ENCODE peak calls at places on chromosome 16, in five cellular contexts. X, J, B, K and U are unnamed samples.
A peak's percentile ranks its signal among the peaks of the same experiment; 100 is the strongest.

GRCh38 chr16:53816211-53816610 is 112.3 kb downstream of the FTO start:
- DNase-seq in B (no peak), K (no peak), J (no peak), X (no peak), U (no peak)

GRCh38 chr16:4283939-4284338 is 11.1 kb upstream of the TFAP4 start:
- DNase-seq in X (no peak), J (no peak), B (no peak), K (no peak), U (no peak)

GRCh38 chr16:1828645-1829410 is 1.8 kb downstream of the FAHD1 start:
- DNase-seq in K (no peak), X (no peak), J (no peak), B (no peak), U (no peak)

GRCh38 chr16:73047221-73047535 is 750 bp downstream of the ZFHX3 start:
- DNase-seq in X (no peak), K (no peak), J (peak; percentile 20), B (no peak), U (no peak)

GRCh38 chr16:67537636-67538591 is 9.3 kb downstream of the RIPOR1 start:
- DNase-seq in K (peak; percentile 67), J (no peak), X (no peak), B (no peak), U (no peak)

GRCh38 chr16:31093132-31093703 is 1.4 kb downstream of the VKORC1 start:
- DNase-seq in X (no peak), K (no peak), J (no peak), B (no peak), U (no peak)

GRCh38 chr16:10662212-10662611 is 32.5 kb downstream of the TEKT5 start:
- DNase-seq in X (no peak), J (no peak), B (no peak), K (no peak), U (no peak)

GRCh38 chr16:19524356-19524865 is 669 bp downstream of the CCP110 start:
- DNase-seq in X (no peak), B (no peak), J (no peak), K (no peak), U (no peak)

GRCh38 chr16:30985401-30986128 is 558 bp downstream of the HSD3B7 start:
- DNase-seq in X (no peak), B (no peak), K (no peak), J (peak; percentile 48), U (no peak)

GRCh38 chr16:27230562-27230991 is 27.3 kb downstream of the KDM8 start:
- DNase-seq in B (no peak), X (no peak), J (no peak), K (peak; percentile 84), U (no peak)

GRCh38 chr16:67719778-67720144 is 645 bp upstream of the GFOD2 start:
- DNase-seq in X (peak; percentile 12), K (no peak), B (no peak), J (peak; percentile 47), U (peak; percentile 9)

GRCh38 chr16:68000450-68000849 is 1.2 kb upstream of the DPEP2 start:
- DNase-seq in K (peak; percentile 31), X (no peak), J (no peak), B (no peak), U (no peak)

GRCh38 chr16:67647111-67647651 is 2.2 kb downstream of the CARMIL2 start:
- DNase-seq in K (no peak), J (no peak), B (no peak), X (no peak), U (no peak)

GRCh38 chr16:595942-596735 is 6.3 kb downstream of the RAB40C start:
- DNase-seq in K (no peak), B (no peak), X (no peak), J (no peak), U (no peak)

GRCh38 chr16:27239026-27239425 is 29.5 kb downstream of the NSMCE1 start:
- DNase-seq in J (no peak), B (no peak), X (no peak), K (no peak), U (no peak)

GRCh38 chr16:72938426-72939164 is 109.3 kb downstream of the ZFHX3 start:
- DNase-seq in X (peak; percentile 60), K (no peak), B (no peak), J (peak; percentile 99), U (peak; percentile 55)

GRCh38 chr16:66474750-66475199 is 47.7 kb downstream of the BEAN1 start:
- DNase-seq in K (peak; percentile 74), B (no peak), X (no peak), J (no peak), U (no peak)

GRCh38 chr16:81369888-81370504 is 55.2 kb downstream of the GAN start:
- DNase-seq in K (no peak), B (no peak), J (no peak), X (no peak), U (no peak)

GRCh38 chr16:81397058-81397878 is 47.3 kb upstream of the CMIP start:
- DNase-seq in K (no peak), B (no peak), X (no peak), J (no peak), U (no peak)

GRCh38 chr16:24688359-24688758 is 41.1 kb upstream of the TNRC6A start:
- DNase-seq in K (no peak), B (no peak), X (no peak), J (no peak), U (no peak)

GRCh38 chr16:73909529-73910035 is 387.0 kb upstream of the PSMD7 start:
- DNase-seq in B (no peak), K (no peak), X (no peak), J (no peak), U (no peak)

GRCh38 chr16:69057400-69058378 is 47.8 kb upstream of the HAS3 start:
- DNase-seq in K (no peak), J (no peak), X (peak; percentile 96), B (no peak), U (peak; percentile 83)

GRCh38 chr16:76532188-76532973 is 255.2 kb downstream of the CNTNAP4 start:
- DNase-seq in X (no peak), K (no peak), B (no peak), J (no peak), U (no peak)

GRCh38 chr16:17598968-17599367 is 128.2 kb upstream of the XYLT1 start:
- DNase-seq in K (no peak), X (no peak), J (no peak), B (no peak), U (no peak)
- H3K4me3 ChIP-seq in K (no peak overlapping the region), X (no peak overlapping the region), J (no peak overlapping the region), B (no peak overlapping the region), U (no peak overlapping the region)

DNA sequence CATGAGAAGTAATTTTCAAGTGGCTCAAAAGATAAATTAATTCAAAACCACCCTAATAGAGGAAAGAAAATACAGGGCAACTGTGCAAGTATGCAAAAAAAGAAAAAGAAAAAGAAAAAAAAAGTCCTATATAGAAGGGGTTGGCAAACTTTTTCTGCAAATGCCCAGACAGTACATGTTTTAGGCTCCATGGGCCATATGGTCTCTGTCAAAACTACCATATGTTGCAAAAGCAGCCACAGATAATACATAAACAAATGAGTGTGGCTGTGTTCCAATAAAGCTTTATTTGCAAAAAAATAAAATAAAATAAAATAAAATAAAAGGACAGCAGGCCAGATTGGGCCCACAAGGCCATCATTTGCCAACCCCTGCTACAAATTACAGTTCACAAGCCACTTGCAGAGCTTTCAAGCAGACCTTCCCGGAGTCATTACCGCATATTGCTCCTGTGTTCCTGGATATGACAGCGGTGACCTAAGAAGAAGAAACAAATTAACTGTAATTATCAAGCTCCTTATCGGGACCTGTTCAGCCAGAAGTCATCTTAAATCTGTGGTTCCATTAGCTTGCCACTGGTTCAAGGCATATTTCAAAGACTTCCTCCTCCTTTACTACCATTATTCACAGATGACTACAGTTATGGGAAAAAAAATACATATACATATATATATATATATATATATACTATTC is 15.9 kb downstream of the ZC3H7A start:
- DNase-seq in J (no peak), X (no peak), B (no peak), K (no peak), U (no peak)
- H3K4me3 ChIP-seq in J (no peak overlapping the region), X (no peak overlapping the region), B (no peak overlapping the region), K (no peak overlapping the region), U (no peak overlapping the region)

GRCh38 chr16:88976359-88977027 is 514 bp downstream of the CBFA2T3 start:
- DNase-seq in K (no peak), B (no peak), X (no peak), J (no peak), U (no peak)
- H3K4me3 ChIP-seq in K (no peak overlapping the region), B (no peak overlapping the region), X (no peak overlapping the region), J (peak overlapping the region; percentile 9), U (no peak overlapping the region)

DNA sequence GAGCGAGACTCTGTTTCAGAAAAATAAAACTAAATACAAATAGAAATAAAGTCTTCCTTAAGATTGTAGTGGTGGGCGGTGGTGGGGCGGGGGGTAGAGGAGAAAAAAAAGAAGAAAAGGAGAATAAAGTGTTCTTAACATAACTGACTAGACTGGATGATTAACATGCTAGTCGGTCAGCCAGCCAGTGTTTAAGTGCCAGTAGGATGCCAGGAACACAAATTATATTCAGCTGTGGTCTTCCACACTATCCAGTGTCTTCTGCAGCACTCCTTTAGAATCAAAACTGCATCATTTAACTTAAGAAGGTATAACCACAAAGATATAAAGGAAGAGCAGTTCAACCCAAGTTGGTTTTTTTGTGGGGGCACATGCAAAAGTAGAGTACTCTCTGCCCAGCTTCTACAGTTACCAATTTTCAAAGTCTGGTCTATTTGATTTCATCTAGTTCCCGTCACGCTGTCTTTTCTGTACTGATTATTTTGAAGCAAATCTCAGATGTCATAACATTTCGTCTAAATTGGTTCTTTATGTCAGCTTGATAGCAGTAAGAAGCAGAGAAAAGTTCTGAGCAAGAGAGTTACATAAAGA is 15.8 kb downstream of the HEATR3 start:
- DNase-seq in K (no peak), X (no peak), B (no peak), J (no peak), U (no peak)
- H3K4me3 ChIP-seq in K (no peak overlapping the region), X (no peak overlapping the region), B (no peak overlapping the region), J (no peak overlapping the region), U (no peak overlapping the region)

DNA sequence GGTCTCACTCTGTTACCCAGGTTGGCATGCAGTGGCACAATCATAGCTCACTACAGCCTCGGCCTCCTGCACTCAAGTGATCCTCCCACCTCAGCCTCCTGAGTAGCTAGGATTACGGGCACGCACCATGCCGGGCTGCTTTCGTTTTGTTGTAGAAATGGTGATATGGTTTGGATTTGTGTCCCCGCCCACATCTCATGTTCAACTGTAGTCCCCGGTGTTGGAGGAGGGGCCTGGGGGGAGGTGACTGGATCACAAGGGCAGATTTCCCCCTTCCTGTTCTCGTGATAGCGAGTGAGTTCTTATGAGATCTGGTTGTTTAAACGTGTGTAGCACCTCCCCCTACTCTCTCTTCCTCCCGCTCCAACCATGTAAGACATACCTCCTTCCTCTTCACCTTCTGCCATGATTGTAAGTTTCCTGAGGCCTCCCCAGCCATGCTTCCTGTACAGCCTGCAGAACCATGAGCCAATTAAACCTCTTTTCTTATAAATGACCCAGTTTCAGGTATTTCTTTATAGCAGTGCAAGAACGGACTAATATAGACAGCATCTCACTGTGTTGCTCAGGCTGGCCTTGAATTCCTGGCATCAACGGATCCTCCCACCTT is 6.0 kb downstream of the PDZD9 start:
- DNase-seq in X (no peak), J (no peak), K (no peak), B (no peak), U (no peak)
- H3K4me3 ChIP-seq in X (no peak overlapping the region), J (no peak overlapping the region), K (no peak overlapping the region), B (no peak overlapping the region), U (no peak overlapping the region)

GRCh38 chr16:13956635-13957196 is 36.8 kb downstream of the ERCC4 start:
- DNase-seq in K (peak; percentile 2), X (no peak), B (no peak), J (no peak), U (no peak)
- H3K4me3 ChIP-seq in K (peak overlapping the region; percentile 9), X (peak overlapping the region; percentile 28), B (peak overlapping the region; percentile 38), J (peak overlapping the region; percentile 37), U (peak overlapping the region; percentile 25)